ENCODE peak calls at places on chromosomes 5 and 9, in four cellular contexts. Q is A549, Z is kidney epithelial cell, V is heart right ventricle. P is an unnamed sample.

GRCh38 chr5:129903466-129904101 is 681 bp upstream of the CHSY3 start:
- DNase-seq in V (no peak), Q (peak; percentile 4), Z (no peak), P (peak; percentile 1)

GRCh38 chr5:8730194-8730593 is 815.7 kb downstream of the SEMA5A start:
- DNase-seq in V (no peak), Z (no peak), Q (no peak), P (no peak)

GRCh38 chr9:16010221-16010620 is 457.4 kb downstream of the CCDC171 start:
- DNase-seq in Z (no peak), Q (no peak), V (no peak), P (no peak)

GRCh38 chr9:115006660-115007059 is 76.3 kb upstream of the TNFSF8 start:
- DNase-seq in Z (no peak), V (no peak), Q (no peak), P (no peak)

GRCh38 chr5:170491479-170491878 is 12.3 kb upstream of the KCNIP1 start:
- DNase-seq in Q (no peak), V (no peak), Z (peak; percentile 77), P (no peak)

GRCh38 chr9:109107402-109108240 is 12.1 kb downstream of the TMEM245 start:
- DNase-seq in V (no peak), Z (peak; percentile 54), Q (peak; percentile 71), P (no peak)

GRCh38 chr9:120423812-120424211 is 156.2 kb downstream of the CDK5RAP2 start:
- DNase-seq in Q (no peak), Z (no peak), V (no peak), P (no peak)

GRCh38 chr5:130720355-130720754 is 444.7 kb downstream of the HINT1 start:
- DNase-seq in Z (no peak), Q (peak; percentile 61), V (no peak), P (no peak)

GRCh38 chr5:133977858-133978257 is 9.4 kb upstream of the C5orf15 start:
- DNase-seq in Q (no peak), Z (no peak), V (no peak), P (no peak)

GRCh38 chr5:38330207-38330606 is 71.8 kb downstream of the EGFLAM start:
- DNase-seq in V (no peak), Z (peak; percentile 55), Q (no peak), P (no peak)

GRCh38 chr9:135211524-135211890 is 124.0 kb downstream of the OLFM1 start:
- DNase-seq in V (peak; percentile 1), Z (no peak), Q (no peak), P (no peak)

GRCh38 chr9:98222885-98223640 is 30.6 kb upstream of the CORO2A start:
- DNase-seq in Q (peak; percentile 79), Z (peak; percentile 94), V (no peak), P (no peak)

GRCh38 chr5:50727845-50728244 is 61.4 kb downstream of the PARP8 start:
- DNase-seq in V (no peak), Z (no peak), Q (no peak), P (no peak)

GRCh38 chr5:104421431-104421830 is 858.8 kb upstream of the NUDT12 start:
- DNase-seq in Z (no peak), Q (no peak), V (no peak), P (no peak)

GRCh38 chr5:3226171-3226570 is 369.5 kb upstream of the IRX1 start:
- DNase-seq in V (no peak), Q (no peak), Z (no peak), P (no peak)

GRCh38 chr5:119666542-119666941 is 37.2 kb downstream of the FAM170A start:
- DNase-seq in V (no peak), Q (no peak), Z (no peak), P (no peak)

GRCh38 chr5:1842026-1842819 is 40.5 kb downstream of the IRX4 start:
- DNase-seq in Q (peak; percentile 8), V (no peak), Z (no peak), P (no peak)

GRCh38 chr5:149794338-149795023 is 64.4 kb downstream of the PPARGC1B start:
- DNase-seq in Z (no peak), Q (no peak), V (no peak), P (no peak)

GRCh38 chr5:540215-541147 is 16.2 kb upstream of the SLC9A3 start:
- DNase-seq in Q (no peak), Z (no peak), V (peak; percentile 6), P (no peak)

GRCh38 chr5:136424835-136425694 is 59.7 kb upstream of the TRPC7 start:
- DNase-seq in Q (peak; percentile 66), V (peak; percentile 66), Z (peak; percentile 12), P (no peak)

GRCh38 chr5:58913591-58913990 is 330.7 kb downstream of the RAB3C start:
- DNase-seq in Q (no peak), V (no peak), Z (no peak), P (no peak)

GRCh38 chr5:170584446-170584845 is 80.6 kb downstream of the KCNIP1 start:
- DNase-seq in Q (no peak), Z (no peak), V (no peak), P (no peak)

GRCh38 chr5:123776761-123777160 is 264.8 kb downstream of the CSNK1G3 start:
- DNase-seq in Z (peak; percentile 84), V (no peak), Q (no peak), P (no peak)

GRCh38 chr5:54874337-54875021 is 110.9 kb downstream of the ESM1 start:
- DNase-seq in Q (no peak), V (no peak), Z (no peak), P (no peak)

GRCh38 chr9:16387382-16387781 is 483.1 kb downstream of the BNC2 start:
- DNase-seq in Q (no peak), Z (no peak), V (no peak), P (no peak)

GRCh38 chr5:10507575-10508024 is 56.3 kb upstream of the ANKRD33B start:
- DNase-seq in Q (peak; percentile 97), Z (no peak), V (no peak), P (no peak)

GRCh38 chr5:67679184-67679855 is 482.7 kb upstream of the CD180 start:
- DNase-seq in V (no peak), Z (no peak), Q (no peak), P (no peak)

GRCh38 chr9:107491081-107492053 is 1.8 kb upstream of the KLF4 start:
- DNase-seq in Z (no peak), Q (no peak), V (peak; percentile 33), P (no peak)

GRCh38 chr9:135156525-135157510 is 69.3 kb downstream of the OLFM1 start:
- DNase-seq in Q (peak; percentile 53), V (peak; percentile 48), Z (no peak), P (no peak)

GRCh38 chr5:96852769-96853168 is 23.5 kb upstream of the ERAP2 start:
- DNase-seq in Q (no peak), Z (no peak), V (no peak), P (no peak)